ENCODE peak calls at places on chromosomes 12 and 14, in eight cellular contexts. X is uterus, C is neural progenitor cell, Z is astrocyte of the cerebellum, K is transverse colon, Q is fibroblast of villous mesenchyme, O is body of pancreas, U is HepG2. T is an unnamed sample.

GRCh38 chr14:64758711-64759554 is 54.7 kb downstream of the PLEKHG3 start:
- DNase-seq in X (peak), C (no peak), Z (peak), K (no peak), Q (peak), O (peak), U (peak), T (no peak)

GRCh38 chr14:101584049-101584859 is 23.0 kb downstream of the DIO3 start:
- DNase-seq in X (peak), C (no peak), Z (no peak), K (no peak), Q (peak), O (no peak), U (no peak), T (no peak)

GRCh38 chr12:93042283-93042682 is 113.2 kb upstream of the EEA1 start:
- DNase-seq in X (no peak), C (no peak), Z (no peak), K (no peak), Q (no peak), O (no peak), U (no peak), T (no peak)

GRCh38 chr14:85195872-85196477 is 334.0 kb upstream of the FLRT2 start:
- DNase-seq in X (no peak), C (peak), Z (no peak), K (no peak), Q (peak), O (no peak), U (no peak), T (no peak)

GRCh38 chr12:2248087-2248900 is 195.5 kb downstream of the CACNA1C start:
- DNase-seq in X (no peak), C (no peak), Z (no peak), K (peak), Q (peak), O (no peak), U (peak), T (peak)

GRCh38 chr14:48382961-48383360 is 707.6 kb upstream of the MDGA2 start:
- DNase-seq in X (no peak), C (no peak), Z (no peak), K (no peak), Q (no peak), O (no peak), U (no peak), T (no peak)

GRCh38 chr14:93329965-93330608 is 2.7 kb downstream of the BTBD7 start:
- DNase-seq in X (no peak), C (no peak), Z (no peak), K (no peak), Q (no peak), O (no peak), U (peak), T (no peak)

GRCh38 chr14:30193791-30194407 is 266.3 kb upstream of the PRKD1 start:
- DNase-seq in X (no peak), C (no peak), Z (no peak), K (no peak), Q (peak), O (no peak), U (no peak), T (no peak)

GRCh38 chr12:48998497-48999353 is 450 bp downstream of the DDN start:
- DNase-seq in X (no peak), C (peak), Z (no peak), K (peak), Q (no peak), O (no peak), U (no peak), T (peak)

GRCh38 chr12:57175428-57176138 is 28.2 kb upstream of the LRP1-AS start:
- DNase-seq in X (peak), C (peak), Z (peak), K (peak), Q (peak), O (peak), U (peak), T (peak)

GRCh38 chr14:76987956-76988520 is 40.5 kb downstream of the IRF2BPL start:
- DNase-seq in X (no peak), C (no peak), Z (no peak), K (no peak), Q (no peak), O (no peak), U (no peak), T (no peak)

GRCh38 chr12:75635606-75636444 is 124.4 kb upstream of the KRR1 start:
- DNase-seq in X (no peak), C (no peak), Z (peak), K (no peak), Q (peak), O (no peak), U (peak), T (peak)

GRCh38 chr12:94151577-94151976 is 3.2 kb downstream of the PLXNC1 start:
- DNase-seq in X (no peak), C (no peak), Z (no peak), K (peak), Q (no peak), O (no peak), U (peak), T (no peak)

GRCh38 chr14:96202441-96203094 is 2.1 kb upstream of the BDKRB2 start:
- DNase-seq in X (no peak), C (no peak), Z (no peak), K (no peak), Q (no peak), O (no peak), U (no peak), T (no peak)

GRCh38 chr14:61927521-61927920 is 165.3 kb downstream of the SNAPC1 start:
- DNase-seq in X (no peak), C (peak), Z (peak), K (no peak), Q (no peak), O (no peak), U (no peak), T (no peak)

GRCh38 chr14:75615200-75615599 is 36.8 kb downstream of the FLVCR2 start:
- DNase-seq in X (no peak), C (no peak), Z (no peak), K (no peak), Q (no peak), O (no peak), U (no peak), T (peak)

GRCh38 chr12:15856097-15856982 is 25.8 kb upstream of the STRAP start:
- DNase-seq in X (peak), C (peak), Z (peak), K (peak), Q (peak), O (peak), U (peak), T (peak)

GRCh38 chr12:42126963-42127362 is 17.7 kb downstream of the GXYLT1 start:
- DNase-seq in X (no peak), C (no peak), Z (no peak), K (no peak), Q (no peak), O (no peak), U (no peak), T (no peak)

GRCh38 chr12:110176745-110177144 is 52.6 kb downstream of the IFT81 start:
- DNase-seq in X (no peak), C (no peak), Z (peak), K (no peak), Q (peak), O (no peak), U (no peak), T (no peak)

GRCh38 chr12:27273114-27273513 is 29.0 kb downstream of the STK38L start:
- DNase-seq in X (no peak), C (no peak), Z (no peak), K (no peak), Q (no peak), O (no peak), U (no peak), T (no peak)

DNA sequence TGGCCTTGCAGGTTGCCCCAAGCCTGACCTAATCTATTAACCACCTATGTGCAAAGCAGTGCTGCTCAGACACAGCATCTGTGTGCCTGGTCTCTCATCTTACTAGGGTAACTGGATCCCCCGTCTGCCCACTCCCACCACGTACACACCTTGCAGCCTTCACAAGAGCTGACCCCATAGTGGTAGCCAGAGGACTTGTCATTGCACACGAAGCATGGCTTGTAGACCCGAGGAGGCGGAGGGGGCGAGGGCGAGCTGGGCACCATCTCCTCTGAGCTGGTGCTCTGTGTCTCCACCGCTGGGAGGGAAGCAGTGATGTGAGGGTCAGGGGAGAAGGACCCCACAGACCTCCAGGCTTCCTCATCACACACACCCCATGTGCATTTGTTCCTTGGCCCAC is 8.4 kb upstream of the ITGB7 start:
- DNase-seq in X (no peak), C (no peak), Z (no peak), K (no peak), Q (no peak), O (no peak), U (no peak), T (no peak)
- TF ChIP-seq CTCF in X (no peak), C (no peak), Z (no peak), K (no peak), Q (no peak), O (no peak), U (no peak), T (no peak)

DNA sequence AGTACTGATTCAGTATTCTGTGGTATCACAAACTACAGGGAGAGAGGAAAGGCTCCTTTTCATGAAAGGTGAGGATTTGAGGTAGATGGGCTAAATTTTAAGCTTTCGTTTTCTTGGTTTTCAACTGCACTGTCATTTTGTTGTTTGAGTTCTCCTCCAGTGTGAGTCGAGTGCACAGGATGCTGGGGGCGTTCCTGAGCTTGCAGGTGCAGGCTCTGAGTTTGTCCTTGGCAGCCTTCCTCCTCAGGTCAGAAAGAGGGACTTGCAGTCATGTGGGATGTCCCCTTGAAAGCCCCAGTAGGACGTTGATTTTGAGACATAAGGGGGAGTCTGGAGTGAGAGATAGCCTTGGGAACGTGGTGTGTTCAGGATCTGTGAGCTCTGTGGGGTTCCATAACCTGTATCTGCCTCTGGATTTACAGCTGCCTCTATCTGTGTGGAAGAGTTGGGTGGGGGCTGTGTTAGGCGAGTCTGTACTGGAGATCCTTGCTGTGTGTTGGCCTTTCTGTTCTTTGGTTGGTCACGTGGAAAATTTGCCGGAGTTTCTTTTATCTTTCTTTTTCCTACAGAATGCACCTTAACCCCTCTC is 33.7 kb downstream of the ZNF664 start:
- DNase-seq in X (no peak), C (no peak), Z (no peak), K (no peak), Q (no peak), O (no peak), U (no peak), T (peak)
- H3K4me3 ChIP-seq in X (no peak), C (no peak), Z (no peak), K (no peak), Q (no peak), O (no peak), U (no peak), T (no peak)

GRCh38 chr12:3319723-3320492 is 171.1 kb upstream of the PRMT8 start:
- DNase-seq in X (no peak), C (no peak), Z (no peak), K (no peak), Q (no peak), O (no peak), U (peak), T (peak)
- TF ChIP-seq CTCF in X (no peak), C (peak), Z (no peak), K (no peak), Q (peak), O (no peak), U (peak), T (no peak)

DNA sequence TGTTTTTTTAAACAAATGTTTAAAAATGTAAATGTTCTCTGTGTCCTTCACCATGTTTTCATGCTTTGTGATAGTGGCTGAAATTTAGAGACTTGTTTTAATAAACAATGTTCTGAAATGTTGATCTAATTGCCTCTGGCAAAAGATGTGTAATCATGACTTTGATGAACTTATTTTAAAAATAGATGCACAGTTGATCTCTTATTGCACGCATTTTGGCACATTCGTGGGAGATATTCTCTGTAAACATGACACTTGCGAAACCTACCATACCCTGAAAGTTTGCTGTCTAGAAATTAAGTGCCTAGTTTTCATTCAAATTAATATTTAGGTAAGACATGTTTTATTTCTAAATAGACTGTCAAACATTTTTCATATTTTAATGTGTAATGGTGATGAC is 119.7 kb upstream of the DNM1L start:
- DNase-seq in X (no peak), C (no peak), Z (no peak), K (no peak), Q (peak), O (no peak), U (no peak), T (no peak)
- H3K4me3 ChIP-seq in X (no peak), C (no peak), Z (no peak), K (no peak), Q (no peak), O (no peak), U (no peak), T (no peak)

DNA sequence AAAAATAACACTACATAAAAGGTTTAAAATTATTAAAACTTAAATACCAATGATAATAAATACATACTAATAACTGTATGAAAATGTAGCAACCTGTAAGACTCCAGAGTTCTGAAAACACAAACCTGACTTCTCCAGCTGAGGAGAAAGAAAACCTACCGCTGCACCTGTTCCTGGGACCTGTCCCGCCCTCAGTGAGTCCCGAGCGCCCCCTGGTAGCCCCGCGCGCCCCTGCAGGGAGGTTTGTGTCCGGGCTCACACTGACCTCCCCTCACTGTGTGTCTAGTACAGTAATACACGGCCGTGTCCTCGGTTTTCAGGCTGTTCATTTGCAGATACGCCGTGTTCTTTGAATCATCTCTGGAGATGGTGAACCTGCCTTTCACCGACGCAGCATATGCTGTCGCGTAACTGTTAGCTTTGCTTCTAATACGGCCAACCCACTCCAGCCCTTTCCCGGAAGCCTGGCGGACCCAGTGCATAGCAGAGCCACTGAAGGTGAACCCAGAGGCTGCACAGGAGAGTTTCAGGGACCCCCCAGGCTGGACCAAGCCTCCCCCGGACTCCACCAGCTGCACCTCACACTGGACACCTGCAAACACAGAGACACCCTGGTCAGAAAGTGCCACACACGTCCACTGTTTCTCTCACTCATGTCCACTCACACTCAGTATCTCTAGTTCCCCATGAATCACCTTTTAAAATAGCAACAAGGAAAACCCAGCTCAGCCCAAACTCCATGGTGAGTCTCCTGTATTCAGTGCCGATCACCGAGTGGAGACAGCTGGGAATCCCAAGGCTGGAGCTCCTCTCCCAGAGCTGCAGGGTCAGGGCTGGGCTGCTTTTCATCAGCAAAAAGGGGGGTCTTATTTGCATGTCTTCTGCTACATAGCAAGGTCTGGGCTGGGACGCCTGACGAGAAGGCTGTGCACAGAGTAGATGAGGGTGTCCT is 1276.3 kb downstream of the TMEM121 start:
- DNase-seq in X (no peak), C (no peak), Z (no peak), K (peak), Q (no peak), O (peak), U (peak), T (no peak)
- TF ChIP-seq CTCF in X (no peak), C (no peak), Z (no peak), K (peak), Q (peak), O (peak), U (peak), T (peak)

GRCh38 chr12:116761499-116761898 is 23.4 kb downstream of the RNFT2 start:
- DNase-seq in X (no peak), C (no peak), Z (no peak), K (no peak), Q (no peak), O (no peak), U (no peak), T (no peak)

GRCh38 chr12:116765271-116765670 is 27.2 kb downstream of the RNFT2 start:
- DNase-seq in X (no peak), C (no peak), Z (no peak), K (no peak), Q (peak), O (no peak), U (no peak), T (no peak)

GRCh38 chr12:116760621-116761020 is 22.5 kb downstream of the RNFT2 start:
- DNase-seq in X (no peak), C (no peak), Z (no peak), K (no peak), Q (no peak), O (no peak), U (no peak), T (no peak)

DNA sequence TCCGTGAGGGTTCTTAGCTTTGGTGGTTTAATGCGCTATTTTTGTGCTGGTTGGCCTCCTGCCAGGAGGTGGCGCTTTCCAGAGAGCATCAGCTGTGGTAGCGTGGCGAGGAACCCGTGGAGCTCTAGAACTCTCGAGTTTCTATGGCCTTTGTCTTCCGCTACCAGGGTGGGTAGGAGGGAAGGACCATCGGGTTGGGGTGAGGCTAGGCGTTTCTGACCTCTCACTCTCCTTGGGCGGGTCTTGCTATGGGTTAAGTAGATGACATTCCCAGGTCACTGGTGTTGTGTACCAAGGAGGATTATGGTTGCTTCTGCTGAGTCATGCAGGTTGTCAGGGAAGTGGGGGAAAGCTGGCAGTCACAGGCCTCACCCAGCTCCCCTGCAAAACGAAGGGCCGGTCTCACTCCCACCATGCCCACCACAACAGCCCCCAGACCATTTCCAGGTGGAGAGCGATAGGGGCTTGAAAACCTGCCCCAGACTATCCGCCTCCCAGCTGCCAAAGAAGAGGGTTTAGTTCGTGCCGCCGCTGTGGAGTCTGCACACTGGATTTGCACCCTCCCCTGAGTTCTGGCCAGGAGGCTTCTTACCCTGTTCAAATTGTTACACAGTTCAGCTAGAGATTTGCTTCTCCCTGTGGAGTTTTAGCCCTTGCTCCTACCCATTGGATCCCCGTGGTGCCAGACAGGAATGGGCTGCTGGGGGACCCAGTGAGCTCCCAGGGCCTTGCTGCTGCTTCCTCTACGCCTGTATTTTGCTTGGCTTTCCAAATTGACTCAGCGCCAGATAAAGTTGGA is 21.9 kb downstream of the RNFT2 start:
- DNase-seq in X (no peak), C (no peak), Z (no peak), K (peak), Q (peak), O (no peak), U (no peak), T (no peak)
- H3K4me3 ChIP-seq in X (no peak), C (no peak), Z (no peak), K (no peak), Q (peak), O (no peak), U (no peak), T (no peak)

T was measured in GM12865.